ENCODE peak calls at places on chromosomes 2 and 18, in seven cellular contexts. A is BJ, I is K562, G is AG09309, U is GM10248, Y is RWPE2, L is lower leg skin. T is an unnamed sample.

GRCh38 chr2:166959556-166959955 is 71.3 kb downstream of the XIRP2 start:
- DNase-seq in Y (no peak), I (no peak), A (no peak), G (no peak), L (no peak), U (no peak), T (no peak)

GRCh38 chr2:70632966-70633365 is 79.3 kb upstream of the TGFA start:
- DNase-seq in L (no peak), G (no peak), Y (no peak), I (no peak), A (no peak), U (no peak), T (no peak)

GRCh38 chr2:17748745-17749144 is 4.9 kb downstream of the SMC6 start:
- DNase-seq in G (no peak), Y (no peak), A (no peak), U (no peak), I (peak), L (no peak), T (no peak)

GRCh38 chr2:12675352-12675795 is 41.4 kb upstream of the TRIB2 start:
- DNase-seq in Y (no peak), G (peak), L (no peak), I (peak), A (no peak), U (no peak), T (peak)

GRCh38 chr2:144515694-144516416 is 4.1 kb downstream of the ZEB2 start:
- DNase-seq in I (peak), Y (no peak), U (no peak), G (no peak), A (no peak), L (no peak), T (no peak)

GRCh38 chr2:185782223-185782769 is 43.7 kb downstream of the FSIP2 start:
- DNase-seq in A (no peak), I (no peak), G (no peak), L (no peak), U (no peak), Y (no peak), T (no peak)

GRCh38 chr2:205685314-205686230 is 3.3 kb downstream of the NRP2 start:
- DNase-seq in U (no peak), I (no peak), A (no peak), G (no peak), L (no peak), Y (no peak), T (peak)

GRCh38 chr2:77008925-77009706 is 513.1 kb downstream of the LRRTM4 start:
- DNase-seq in I (no peak), Y (no peak), G (no peak), A (no peak), L (no peak), U (no peak), T (no peak)

GRCh38 chr2:99748344-99748743 is 258.5 kb upstream of the REV1 start:
- DNase-seq in I (no peak), Y (no peak), G (no peak), U (no peak), A (no peak), L (no peak), T (no peak)

GRCh38 chr18:55790296-55790695 is 202.3 kb upstream of the TCF4 start:
- DNase-seq in U (no peak), Y (no peak), G (peak), L (no peak), I (no peak), A (peak), T (no peak)

GRCh38 chr2:20370191-20370590 is 19.5 kb upstream of the PUM2 start:
- DNase-seq in G (no peak), I (no peak), A (no peak), L (peak), U (no peak), Y (peak), T (no peak)

GRCh38 chr2:179995735-179996134 is 11.4 kb downstream of the CWC22 start:
- DNase-seq in L (no peak), Y (no peak), G (no peak), A (no peak), U (no peak), I (no peak), T (no peak)

GRCh38 chr18:67285583-67285982 is 230.9 kb downstream of the DSEL start:
- DNase-seq in L (no peak), I (no peak), A (no peak), Y (no peak), U (no peak), G (no peak), T (no peak)

GRCh38 chr2:197672494-197672893 is 2.9 kb downstream of the RFTN2 start:
- DNase-seq in A (no peak), Y (no peak), I (no peak), G (no peak), U (no peak), L (no peak), T (no peak)

GRCh38 chr2:172234716-172235661 is 132.3 kb upstream of the DLX2 start:
- DNase-seq in U (no peak), L (no peak), G (no peak), Y (no peak), A (no peak), I (no peak), T (no peak)

GRCh38 chr2:152157253-152157652 is 18.3 kb downstream of the STAM2 start:
- DNase-seq in G (no peak), I (no peak), L (no peak), Y (no peak), U (no peak), A (no peak), T (no peak)

GRCh38 chr2:212940816-212941215 is 210.6 kb downstream of the IKZF2 start:
- DNase-seq in I (no peak), L (peak), Y (peak), U (no peak), A (no peak), G (no peak), T (no peak)

GRCh38 chr18:59621027-59621426 is 76.2 kb downstream of the CCBE1 start:
- DNase-seq in L (no peak), Y (no peak), G (no peak), A (no peak), U (no peak), I (no peak), T (no peak)

GRCh38 chr2:37148325-37148724 is 8.5 kb downstream of the EIF2AK2 start:
- DNase-seq in L (no peak), I (no peak), Y (no peak), U (no peak), A (no peak), G (no peak), T (no peak)

GRCh38 chr2:233443511-233444183 is 89.4 kb downstream of the DGKD start:
- DNase-seq in U (peak), A (no peak), I (peak), G (peak), L (peak), Y (no peak), T (peak)

GRCh38 chr2:127619901-127620705 is 25.9 kb upstream of the GPR17 start:
- DNase-seq in A (no peak), I (no peak), G (no peak), Y (peak), L (no peak), U (no peak), T (no peak)

GRCh38 chr2:240224676-240225075 is 84.2 kb upstream of the OTOS start:
- DNase-seq in U (no peak), L (no peak), I (no peak), Y (no peak), A (no peak), G (peak), T (no peak)

GRCh38 chr2:151410485-151410833 is 757 bp downstream of the RIF1 start:
- DNase-seq in G (no peak), L (no peak), U (peak), Y (no peak), I (no peak), A (no peak), T (no peak)

GRCh38 chr2:98037206-98037605 is 41.5 kb upstream of the TMEM131 start:
- DNase-seq in A (no peak), L (no peak), U (no peak), Y (no peak), G (no peak), I (no peak), T (no peak)

GRCh38 chr2:181376999-181377398 is 80.2 kb upstream of the ITGA4 start:
- DNase-seq in U (no peak), L (no peak), Y (no peak), I (no peak), A (no peak), G (no peak), T (no peak)

DNA sequence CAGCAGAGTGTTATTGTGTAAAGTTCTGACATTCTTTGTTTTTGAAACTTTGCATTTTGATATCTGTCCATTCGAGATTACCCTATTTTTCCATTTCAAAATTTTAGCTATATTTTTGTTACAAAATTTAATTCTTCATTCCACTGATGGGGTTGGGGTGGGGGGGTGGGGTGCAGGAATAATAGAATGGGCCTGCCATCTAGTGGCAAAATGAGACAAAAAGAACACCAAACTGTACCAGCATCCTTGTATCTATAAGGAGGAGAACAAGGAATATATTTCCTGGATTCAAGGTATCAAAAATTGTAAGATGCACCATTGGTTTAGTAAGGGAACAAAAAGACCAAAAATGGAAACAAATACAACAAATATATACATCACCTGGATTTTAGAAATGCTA is 27.9 kb upstream of the TTR start:
- DNase-seq in I (peak), Y (no peak), U (peak), A (no peak), L (no peak), G (no peak), T (no peak)
- TF ChIP-seq CTCF in I (no peak), Y (peak), U (peak), A (no peak), L (no peak), G (no peak), T (no peak)

DNA sequence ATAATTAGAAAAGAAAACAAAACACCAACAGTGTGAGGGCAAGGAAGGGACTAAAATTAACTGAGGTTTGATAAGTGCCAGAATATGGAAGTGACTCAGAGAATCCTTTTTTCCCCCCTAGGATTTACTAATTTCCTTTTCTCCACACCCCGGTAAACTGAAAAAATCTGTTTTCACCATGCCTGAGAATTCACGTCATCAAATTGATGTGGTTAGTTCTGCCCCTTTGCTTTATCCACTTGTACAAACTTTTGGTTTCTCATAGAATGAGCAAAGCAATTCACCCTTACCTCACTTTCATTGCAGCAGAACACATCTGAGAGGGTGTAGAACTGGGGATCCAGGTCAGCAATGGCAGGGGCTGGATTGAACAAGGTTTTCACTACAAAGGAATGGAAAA is 57.8 kb downstream of the RBKS start:
- DNase-seq in U (no peak), L (no peak), Y (no peak), I (no peak), A (peak), G (peak), T (no peak)
- TF ChIP-seq CTCF in U (no peak), L (no peak), Y (no peak), I (no peak), A (no peak), G (no peak), T (no peak)

DNA sequence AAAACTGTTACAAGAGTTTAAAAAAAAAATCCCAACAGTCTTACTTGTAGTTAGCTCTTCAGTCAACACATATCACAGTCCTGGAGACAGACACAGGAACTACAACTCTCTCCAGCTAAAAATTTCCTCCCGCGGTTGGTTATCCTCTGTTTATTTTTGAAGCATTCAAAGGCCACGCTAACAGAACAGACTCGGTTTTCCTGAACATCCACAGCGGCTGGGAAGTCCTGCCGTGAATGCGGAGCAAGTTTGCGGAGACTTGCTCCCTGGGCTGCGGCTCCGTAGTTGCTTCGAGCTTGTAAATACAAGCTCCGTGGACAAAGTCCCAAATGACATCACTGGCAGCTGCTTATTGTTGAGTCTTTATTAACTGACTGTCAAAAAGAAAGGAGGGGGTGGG is at the start of gene NCKAP5:
- DNase-seq in U (no peak), Y (no peak), L (peak), A (no peak), I (no peak), G (no peak), T (no peak)
- TF ChIP-seq CTCF in U (no peak), Y (no peak), L (no peak), A (peak), I (no peak), G (no peak), T (no peak)

GRCh38 chr2:117983040-117983439 is 30.8 kb downstream of the CCDC93 start:
- DNase-seq in G (no peak), U (no peak), A (no peak), Y (no peak), L (no peak), I (no peak), T (no peak)

GRCh38 chr2:117980783-117981676 is 32.8 kb downstream of the CCDC93 start:
- DNase-seq in G (peak), I (no peak), Y (no peak), U (no peak), A (peak), L (no peak), T (no peak)

GRCh38 chr2:117984208-117984607 is 29.7 kb downstream of the CCDC93 start:
- DNase-seq in I (no peak), G (no peak), Y (no peak), L (no peak), U (no peak), A (no peak), T (no peak)

GRCh38 chr2:117981810-117982209 is 32.1 kb downstream of the CCDC93 start:
- DNase-seq in I (no peak), Y (no peak), L (no peak), G (no peak), A (no peak), U (no peak), T (no peak)

DNA sequence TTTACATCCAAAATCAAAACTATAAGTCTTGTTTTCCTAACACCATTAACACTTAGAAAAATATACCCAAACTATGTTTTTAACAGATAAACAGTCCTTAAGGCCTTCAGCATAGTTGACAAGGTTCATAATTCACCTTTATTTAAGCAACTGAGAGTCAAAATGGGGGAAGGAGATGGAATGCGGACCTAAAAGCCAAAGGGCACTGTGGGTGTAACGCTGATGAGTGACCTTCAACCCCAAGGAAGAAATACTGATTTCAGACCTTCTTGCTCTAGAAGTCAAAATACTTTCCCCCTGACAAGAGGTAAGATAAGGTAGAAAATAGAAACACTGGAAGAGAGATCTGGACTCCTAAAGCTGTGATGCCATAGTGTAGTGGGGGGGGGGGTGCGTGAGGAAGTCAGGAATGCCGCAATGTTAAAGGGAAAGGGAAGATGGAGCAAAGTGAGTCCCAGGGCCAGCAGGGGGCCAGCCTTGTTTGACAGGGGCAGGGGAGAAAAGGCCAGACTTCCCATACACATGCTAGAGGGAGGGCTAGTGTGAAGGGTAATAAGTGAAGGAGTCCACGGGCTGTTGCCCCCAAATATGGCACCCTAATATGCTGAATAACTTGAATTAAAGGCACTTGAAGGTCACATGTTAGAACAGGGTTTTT is 31.4 kb downstream of the CCDC93 start:
- DNase-seq in Y (no peak), U (no peak), A (no peak), G (no peak), I (no peak), L (no peak), T (no peak)
- TF ChIP-seq CTCF in Y (no peak), U (no peak), A (no peak), G (no peak), I (no peak), L (no peak), T (no peak)

DNA sequence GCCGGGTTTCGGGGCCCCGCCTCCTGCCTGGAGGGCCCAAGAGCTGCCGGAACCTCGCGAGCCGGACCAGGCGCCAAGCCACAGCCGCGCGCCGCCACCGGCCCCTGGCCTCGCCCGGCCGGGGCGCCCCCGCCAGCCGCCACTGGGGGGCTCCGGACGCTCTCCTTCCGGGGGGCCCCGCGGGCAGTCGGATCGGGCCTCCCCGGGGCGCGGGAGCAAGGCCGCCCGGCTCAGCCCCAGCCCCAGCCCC is 17.4 kb upstream of the HAAO start:
- DNase-seq in I (peak), Y (no peak), U (no peak), G (no peak), A (no peak), L (no peak), T (peak)
- TF ChIP-seq CTCF in I (peak), Y (peak), U (peak), G (peak), A (no peak), L (no peak), T (peak)

DNA sequence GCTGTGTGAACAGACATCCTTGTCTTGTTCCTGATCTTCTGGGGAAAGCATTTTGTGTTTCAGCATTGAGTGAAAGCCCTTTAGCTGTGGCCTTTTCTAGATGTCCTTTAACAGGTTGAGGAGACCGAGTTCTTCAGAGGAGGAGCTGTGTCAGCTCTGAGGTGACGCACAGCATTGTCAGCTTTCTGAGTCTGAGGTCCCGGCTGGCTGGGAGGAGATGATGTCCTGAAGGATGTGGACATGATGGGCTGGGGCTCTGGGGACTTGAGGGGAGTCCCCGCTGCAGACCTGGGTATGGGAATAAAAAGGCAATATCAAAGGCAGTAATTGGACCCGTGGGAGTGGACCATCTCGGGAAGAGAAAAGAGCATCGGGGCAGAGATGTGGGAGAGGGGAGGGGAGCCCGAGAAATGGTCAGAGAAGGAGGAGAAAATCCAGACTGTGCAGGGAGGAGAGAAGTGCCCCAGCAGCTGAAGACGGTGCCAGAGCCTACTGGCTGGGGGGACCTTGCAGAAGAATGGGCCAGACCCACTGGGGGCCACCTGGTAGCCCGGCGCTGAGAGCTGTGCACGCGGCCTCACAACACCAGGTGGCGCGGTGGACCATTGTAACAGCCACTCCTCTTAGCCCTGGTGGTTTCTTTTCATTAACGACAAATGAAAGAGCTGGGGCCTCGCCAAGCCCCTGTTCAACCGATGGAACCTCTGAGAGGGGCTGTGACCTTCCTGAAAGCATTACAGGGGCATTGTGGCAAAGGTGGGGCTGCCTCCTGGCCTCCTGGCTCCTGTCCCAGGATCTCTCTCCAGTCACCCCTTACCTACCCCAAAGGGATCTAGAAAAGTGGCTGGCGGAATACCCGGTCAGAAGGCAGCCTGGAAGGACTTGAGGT is 61.6 kb downstream of the ST3GAL5 start:
- DNase-seq in I (peak), Y (no peak), L (peak), A (no peak), U (peak), G (no peak), T (peak)
- TF ChIP-seq CTCF in I (peak), Y (peak), L (no peak), A (peak), U (peak), G (peak), T (peak)

T was measured in esophagus muscularis mucosa.